ENCODE peak calls at places on chromosome 21, in six cellular contexts. O is KBM-7, W is G401, C is RKO, K is AG08396, T is MV-4-11. V is an unnamed sample.
A peak's percentile ranks its signal among the peaks of the same experiment; 100 is the strongest.

GRCh38 chr21:45695086-45695485 is 51.6 kb downstream of the PCBP3 start:
- DNase-seq in O (no peak), W (no peak), C (no peak), K (no peak), T (no peak), V (no peak)

GRCh38 chr21:31536138-31536537 is 123.4 kb upstream of the SOD1 start:
- DNase-seq in O (no peak), W (peak; percentile 5), C (no peak), K (no peak), T (no peak), V (no peak)

GRCh38 chr21:36129219-36129618 is 5.7 kb upstream of the CBR3 start:
- DNase-seq in O (no peak), W (no peak), C (no peak), K (no peak), T (peak; percentile 51), V (no peak)

GRCh38 chr21:45330851-45331261 is 43.2 kb upstream of the POFUT2 start:
- DNase-seq in O (no peak), W (no peak), C (no peak), K (no peak), T (no peak), V (no peak)

GRCh38 chr21:33289199-33289819 is 23.1 kb downstream of the IL10RB start:
- DNase-seq in O (no peak), W (no peak), C (no peak), K (no peak), T (no peak), V (no peak)

GRCh38 chr21:44298301-44298700 is 1.6 kb upstream of the PFKL start:
- DNase-seq in O (peak; percentile 24), W (no peak), C (no peak), K (no peak), T (peak; percentile 36), V (no peak)

GRCh38 chr21:46000182-46000730 is 18.7 kb downstream of the COL6A1 start:
- DNase-seq in O (no peak), W (no peak), C (no peak), K (no peak), T (no peak), V (no peak)

GRCh38 chr21:29849735-29850176 is 90.0 kb downstream of the GRIK1 start:
- DNase-seq in O (peak; percentile 79), W (peak; percentile 68), C (peak; percentile 73), K (peak; percentile 54), T (peak; percentile 57), V (peak; percentile 35)

GRCh38 chr21:44867999-44868700 is 5.3 kb downstream of the PTTG1IP start:
- DNase-seq in O (no peak), W (no peak), C (no peak), K (no peak), T (no peak), V (no peak)

GRCh38 chr21:38470762-38471161 is 27.5 kb downstream of the ERG start:
- DNase-seq in O (no peak), W (no peak), C (no peak), K (no peak), T (peak; percentile 40), V (no peak)

GRCh38 chr21:45556645-45557601 is 14.7 kb upstream of the SLC19A1 start:
- DNase-seq in O (no peak), W (no peak), C (peak; percentile 16), K (no peak), T (no peak), V (no peak)

GRCh38 chr21:43290529-43291346 is 121.9 kb downstream of the CRYAA start:
- DNase-seq in O (peak; percentile 9), W (no peak), C (no peak), K (no peak), T (peak; percentile 69), V (no peak)

GRCh38 chr21:42797522-42797921 is 81.8 kb downstream of the WDR4 start:
- DNase-seq in O (no peak), W (no peak), C (no peak), K (no peak), T (no peak), V (no peak)